ENCODE peak calls at places on chromosomes 13 and 19, in six cellular contexts. Q, Z, B, G, K and O are unnamed samples.

GRCh38 chr13:99323488-99323887 is 16.3 kb upstream of the GPR183 start:
- DNase-seq in B (no peak), Z (no peak), G (no peak), Q (no peak), K (no peak), O (no peak)

GRCh38 chr19:48637948-48638830 is 1.0 kb upstream of the DBP start:
- DNase-seq in Q (peak), K (peak), B (peak), G (peak), Z (peak), O (no peak)

GRCh38 chr19:38843175-38843758 is 6.5 kb downstream of the HNRNPL start:
- DNase-seq in Z (no peak), B (no peak), Q (peak), K (no peak), G (no peak), O (no peak)

GRCh38 chr19:47663911-47664771 is 49.1 kb upstream of the EHD2 start:
- DNase-seq in G (no peak), K (no peak), Q (peak), B (no peak), Z (no peak), O (no peak)

GRCh38 chr13:110731072-110731471 is 17.6 kb downstream of the ING1 start:
- DNase-seq in K (no peak), B (no peak), Z (no peak), Q (no peak), G (no peak), O (no peak)

GRCh38 chr13:102626928-102627327 is 30.1 kb downstream of the TPP2 start:
- DNase-seq in K (no peak), G (no peak), B (no peak), Z (no peak), Q (no peak), O (no peak)

GRCh38 chr13:96426160-96426559 is 336.3 kb downstream of the HS6ST3 start:
- DNase-seq in G (no peak), B (no peak), Q (no peak), K (no peak), Z (no peak), O (no peak)

GRCh38 chr13:60009300-60010248 is 154.2 kb downstream of the DIAPH3 start:
- DNase-seq in Q (no peak), K (no peak), B (no peak), G (no peak), Z (no peak), O (no peak)

GRCh38 chr13:33445476-33445875 is 159.9 kb upstream of the STARD13 start:
- DNase-seq in B (no peak), K (no peak), Q (no peak), G (no peak), Z (no peak), O (no peak)

GRCh38 chr19:50155520-50156109 is 7.5 kb downstream of the IZUMO2 start:
- DNase-seq in G (no peak), B (no peak), K (no peak), Z (no peak), Q (no peak), O (no peak)

GRCh38 chr19:10299545-10300458 is 9.8 kb downstream of the ZGLP1 start:
- DNase-seq in G (no peak), B (no peak), Q (peak), Z (no peak), K (no peak), O (no peak)

GRCh38 chr13:106284358-106284757 is 251.1 kb downstream of the EFNB2 start:
- DNase-seq in Z (no peak), Q (no peak), G (no peak), K (no peak), B (no peak), O (no peak)

GRCh38 chr19:35363001-35363590 is 4.8 kb downstream of the FFAR3 start:
- DNase-seq in K (no peak), Q (no peak), B (no peak), Z (no peak), G (no peak), O (no peak)

GRCh38 chr13:110525328-110526319 is 35.9 kb downstream of the RAB20 start:
- DNase-seq in B (no peak), Z (peak), G (no peak), K (no peak), Q (peak), O (peak)

GRCh38 chr13:42001580-42001979 is 40.7 kb upstream of the VWA8 start:
- DNase-seq in G (no peak), K (no peak), B (no peak), Q (no peak), Z (no peak), O (no peak)